ENCODE peak calls at places on chromosomes 7 and 10, in eight cellular contexts. One of them, this sample, is unnamed.

GRCh38 chr7:150978136-150978789 is at the start of gene KCNH2:
- DNase-seq in A549: peak; percentile 58
- DNase-seq in K562: peak; percentile 99
- DNase-seq in ovary: peak; percentile 70
- DNase-seq in tibial nerve: no peak
- DNase-seq in sigmoid colon: peak; percentile 84
- DNase-seq in breast epithelium: no peak
- DNase-seq in IMR-90: no peak
- DNase-seq in this sample: no peak

GRCh38 chr10:54769051-54769450 is 32.0 kb downstream of the PCDH15 start:
- DNase-seq in A549: no peak
- DNase-seq in K562: no peak
- DNase-seq in ovary: no peak
- DNase-seq in tibial nerve: no peak
- DNase-seq in sigmoid colon: no peak
- DNase-seq in breast epithelium: no peak
- DNase-seq in IMR-90: no peak
- DNase-seq in this sample: no peak

GRCh38 chr7:25124485-25125136 is 449 bp downstream of the CYCS start:
- DNase-seq in A549: no peak
- DNase-seq in K562: peak; percentile 38
- DNase-seq in ovary: peak; percentile 42
- DNase-seq in tibial nerve: peak; percentile 9
- DNase-seq in sigmoid colon: peak; percentile 66
- DNase-seq in breast epithelium: peak; percentile 22
- DNase-seq in IMR-90: no peak
- DNase-seq in this sample: peak; percentile 50

GRCh38 chr7:64876792-64877713 is 26.0 kb upstream of the ZNF273 start:
- DNase-seq in A549: no peak
- DNase-seq in K562: no peak
- DNase-seq in ovary: no peak
- DNase-seq in tibial nerve: peak; percentile 4
- DNase-seq in sigmoid colon: peak; percentile 83
- DNase-seq in breast epithelium: no peak
- DNase-seq in IMR-90: no peak
- DNase-seq in this sample: no peak

GRCh38 chr7:111014074-111014473 is 76.9 kb upstream of the LRRN3 start:
- DNase-seq in A549: no peak
- DNase-seq in K562: no peak
- DNase-seq in ovary: no peak
- DNase-seq in tibial nerve: no peak
- DNase-seq in sigmoid colon: no peak
- DNase-seq in breast epithelium: no peak
- DNase-seq in IMR-90: peak; percentile 9
- DNase-seq in this sample: no peak

GRCh38 chr7:115679976-115680375 is 350.6 kb downstream of the TFEC start:
- DNase-seq in A549: no peak
- DNase-seq in K562: no peak
- DNase-seq in ovary: no peak
- DNase-seq in tibial nerve: no peak
- DNase-seq in sigmoid colon: no peak
- DNase-seq in breast epithelium: no peak
- DNase-seq in IMR-90: peak; percentile 59
- DNase-seq in this sample: no peak

GRCh38 chr7:83267141-83267631 is 104.5 kb upstream of the PCLO start:
- DNase-seq in A549: no peak
- DNase-seq in K562: no peak
- DNase-seq in ovary: no peak
- DNase-seq in tibial nerve: no peak
- DNase-seq in sigmoid colon: no peak
- DNase-seq in breast epithelium: no peak
- DNase-seq in IMR-90: no peak
- DNase-seq in this sample: no peak

GRCh38 chr10:65235846-65236245 is 1690.0 kb upstream of the LRRTM3 start:
- DNase-seq in A549: no peak
- DNase-seq in K562: no peak
- DNase-seq in ovary: no peak
- DNase-seq in tibial nerve: no peak
- DNase-seq in sigmoid colon: no peak
- DNase-seq in breast epithelium: no peak
- DNase-seq in IMR-90: no peak
- DNase-seq in this sample: no peak

GRCh38 chr10:117754770-117755510 is 212.4 kb downstream of the EMX2 start:
- DNase-seq in A549: no peak
- DNase-seq in K562: no peak
- DNase-seq in ovary: no peak
- DNase-seq in tibial nerve: no peak
- DNase-seq in sigmoid colon: no peak
- DNase-seq in breast epithelium: no peak
- DNase-seq in IMR-90: no peak
- DNase-seq in this sample: no peak

GRCh38 chr7:40463449-40463848 is 328.6 kb downstream of the SUGCT start:
- DNase-seq in A549: no peak
- DNase-seq in K562: no peak
- DNase-seq in ovary: no peak
- DNase-seq in tibial nerve: no peak
- DNase-seq in sigmoid colon: no peak
- DNase-seq in breast epithelium: no peak
- DNase-seq in IMR-90: no peak
- DNase-seq in this sample: no peak

GRCh38 chr10:130715686-130716670 is 579.8 kb downstream of the GLRX3 start:
- DNase-seq in A549: no peak
- DNase-seq in K562: no peak
- DNase-seq in ovary: no peak
- DNase-seq in tibial nerve: no peak
- DNase-seq in sigmoid colon: no peak
- DNase-seq in breast epithelium: no peak
- DNase-seq in IMR-90: no peak
- DNase-seq in this sample: no peak

GRCh38 chr7:159023746-159024145 is 120.9 kb downstream of the VIPR2 start:
- DNase-seq in A549: no peak
- DNase-seq in K562: no peak
- DNase-seq in ovary: no peak
- DNase-seq in tibial nerve: no peak
- DNase-seq in sigmoid colon: peak; percentile 50
- DNase-seq in breast epithelium: no peak
- DNase-seq in IMR-90: no peak
- DNase-seq in this sample: no peak

GRCh38 chr10:112952282-112952991 is 2.4 kb downstream of the TCF7L2 start:
- DNase-seq in A549: no peak
- DNase-seq in K562: no peak
- DNase-seq in ovary: peak; percentile 54
- DNase-seq in tibial nerve: no peak
- DNase-seq in sigmoid colon: peak; percentile 64
- DNase-seq in breast epithelium: no peak
- DNase-seq in IMR-90: peak; percentile 38
- DNase-seq in this sample: no peak

GRCh38 chr10:133471300-133472109 is 17.8 kb downstream of the SCART1 start:
- DNase-seq in A549: no peak
- DNase-seq in K562: no peak
- DNase-seq in ovary: no peak
- DNase-seq in tibial nerve: no peak
- DNase-seq in sigmoid colon: no peak
- DNase-seq in breast epithelium: no peak
- DNase-seq in IMR-90: no peak
- DNase-seq in this sample: no peak

GRCh38 chr10:13276749-13277394 is 23.0 kb downstream of the PHYH start:
- DNase-seq in A549: no peak
- DNase-seq in K562: no peak
- DNase-seq in ovary: peak; percentile 42
- DNase-seq in tibial nerve: peak; percentile 19
- DNase-seq in sigmoid colon: no peak
- DNase-seq in breast epithelium: no peak
- DNase-seq in IMR-90: peak; percentile 41
- DNase-seq in this sample: no peak

GRCh38 chr7:79806161-79806734 is 328.4 kb upstream of the GNAI1 start:
- DNase-seq in A549: no peak
- DNase-seq in K562: no peak
- DNase-seq in ovary: no peak
- DNase-seq in tibial nerve: no peak
- DNase-seq in sigmoid colon: no peak
- DNase-seq in breast epithelium: no peak
- DNase-seq in IMR-90: peak; percentile 42
- DNase-seq in this sample: no peak

GRCh38 chr10:11433657-11434056 is 177.8 kb downstream of the USP6NL start:
- DNase-seq in A549: no peak
- DNase-seq in K562: no peak
- DNase-seq in ovary: no peak
- DNase-seq in tibial nerve: no peak
- DNase-seq in sigmoid colon: no peak
- DNase-seq in breast epithelium: no peak
- DNase-seq in IMR-90: no peak
- DNase-seq in this sample: no peak

DNA sequence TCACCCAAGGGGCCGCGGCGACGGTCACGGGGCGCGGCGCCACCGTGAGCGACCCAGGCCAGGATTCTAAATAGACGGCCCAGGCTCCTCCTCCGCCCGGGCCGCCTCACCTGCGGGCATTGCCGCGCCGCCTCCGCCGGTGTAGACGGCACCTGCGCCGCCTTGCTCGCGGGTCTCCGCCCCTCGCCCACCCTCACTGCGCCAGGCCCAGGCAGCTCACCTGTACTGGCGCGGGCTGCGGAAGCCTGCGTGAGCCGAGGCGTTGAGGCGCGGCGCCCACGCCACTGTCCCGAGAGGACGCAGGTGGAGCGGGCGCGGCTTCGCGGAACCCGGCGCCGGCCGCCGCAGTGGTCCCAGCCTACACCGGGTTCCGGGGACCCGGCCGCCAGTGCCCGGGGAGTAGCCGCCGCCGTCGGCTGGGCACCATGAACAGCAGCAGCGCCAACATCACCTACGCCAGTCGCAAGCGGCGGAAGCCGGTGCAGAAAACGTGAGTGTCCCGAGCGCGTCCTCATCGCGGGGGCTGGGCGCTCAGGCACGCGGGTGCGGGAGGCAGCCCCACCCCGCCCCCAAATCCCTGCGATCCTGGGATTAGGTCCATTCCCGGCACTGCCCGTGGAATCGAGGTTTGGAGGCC is 506 bp downstream of the AHR start:
- DNase-seq in A549: peak; percentile 39
- DNase-seq in K562: no peak
- DNase-seq in ovary: peak; percentile 64
- DNase-seq in tibial nerve: peak; percentile 43
- DNase-seq in sigmoid colon: peak; percentile 78
- DNase-seq in breast epithelium: peak; percentile 47
- DNase-seq in IMR-90: peak; percentile 12
- DNase-seq in this sample: no peak
- TF ChIP-seq POLR2A in A549: no peak
- TF ChIP-seq POLR2A in K562: no peak
- TF ChIP-seq POLR2A in ovary: no peak
- TF ChIP-seq POLR2A in tibial nerve: peak; percentile 14
- TF ChIP-seq POLR2A in sigmoid colon: no peak
- TF ChIP-seq POLR2A in breast epithelium: no peak
- TF ChIP-seq POLR2A in IMR-90: no peak
- TF ChIP-seq POLR2A in this sample: peak; percentile 6

GRCh38 chr10:36147529-36147928 is 505.4 kb upstream of the FZD8 start:
- DNase-seq in A549: no peak
- DNase-seq in K562: no peak
- DNase-seq in ovary: no peak
- DNase-seq in tibial nerve: no peak
- DNase-seq in sigmoid colon: no peak
- DNase-seq in breast epithelium: no peak
- DNase-seq in IMR-90: no peak
- DNase-seq in this sample: no peak
- H3K4me3 ChIP-seq in A549: no peak overlapping the region
- H3K4me3 ChIP-seq in K562: no peak overlapping the region
- H3K4me3 ChIP-seq in ovary: no peak overlapping the region
- H3K4me3 ChIP-seq in tibial nerve: no peak overlapping the region
- H3K4me3 ChIP-seq in sigmoid colon: no peak overlapping the region
- H3K4me3 ChIP-seq in breast epithelium: no peak overlapping the region
- H3K4me3 ChIP-seq in IMR-90: no peak overlapping the region
- H3K4me3 ChIP-seq in this sample: no peak overlapping the region

GRCh38 chr7:2663121-2663886 is 24.7 kb upstream of the AMZ1 start:
- DNase-seq in A549: no peak
- DNase-seq in K562: no peak
- DNase-seq in ovary: peak; percentile 91
- DNase-seq in tibial nerve: no peak
- DNase-seq in sigmoid colon: peak; percentile 73
- DNase-seq in breast epithelium: no peak
- DNase-seq in IMR-90: no peak
- DNase-seq in this sample: peak; percentile 59

GRCh38 chr7:2662273-2663120 is 25.5 kb upstream of the AMZ1 start:
- DNase-seq in A549: no peak
- DNase-seq in K562: no peak
- DNase-seq in ovary: no peak
- DNase-seq in tibial nerve: no peak
- DNase-seq in sigmoid colon: no peak
- DNase-seq in breast epithelium: no peak
- DNase-seq in IMR-90: no peak
- DNase-seq in this sample: no peak

GRCh38 chr7:2660359-2661095 is 27.5 kb upstream of the AMZ1 start:
- DNase-seq in A549: no peak
- DNase-seq in K562: peak; percentile 84
- DNase-seq in ovary: no peak
- DNase-seq in tibial nerve: no peak
- DNase-seq in sigmoid colon: no peak
- DNase-seq in breast epithelium: no peak
- DNase-seq in IMR-90: no peak
- DNase-seq in this sample: no peak

GRCh38 chr7:2661096-2661449 is 26.9 kb upstream of the AMZ1 start:
- DNase-seq in A549: no peak
- DNase-seq in K562: no peak
- DNase-seq in ovary: no peak
- DNase-seq in tibial nerve: no peak
- DNase-seq in sigmoid colon: no peak
- DNase-seq in breast epithelium: no peak
- DNase-seq in IMR-90: no peak
- DNase-seq in this sample: no peak

GRCh38 chr7:2661602-2662272 is 26.3 kb upstream of the AMZ1 start:
- DNase-seq in A549: no peak
- DNase-seq in K562: no peak
- DNase-seq in ovary: no peak
- DNase-seq in tibial nerve: no peak
- DNase-seq in sigmoid colon: no peak
- DNase-seq in breast epithelium: no peak
- DNase-seq in IMR-90: no peak
- DNase-seq in this sample: no peak
- TF ChIP-seq CTCF in A549: no peak
- TF ChIP-seq CTCF in K562: peak; percentile 26
- TF ChIP-seq CTCF in ovary: no peak
- TF ChIP-seq CTCF in tibial nerve: no peak
- TF ChIP-seq CTCF in sigmoid colon: no peak
- TF ChIP-seq CTCF in breast epithelium: no peak
- TF ChIP-seq CTCF in IMR-90: peak; percentile 26
- TF ChIP-seq CTCF in this sample: no peak

DNA sequence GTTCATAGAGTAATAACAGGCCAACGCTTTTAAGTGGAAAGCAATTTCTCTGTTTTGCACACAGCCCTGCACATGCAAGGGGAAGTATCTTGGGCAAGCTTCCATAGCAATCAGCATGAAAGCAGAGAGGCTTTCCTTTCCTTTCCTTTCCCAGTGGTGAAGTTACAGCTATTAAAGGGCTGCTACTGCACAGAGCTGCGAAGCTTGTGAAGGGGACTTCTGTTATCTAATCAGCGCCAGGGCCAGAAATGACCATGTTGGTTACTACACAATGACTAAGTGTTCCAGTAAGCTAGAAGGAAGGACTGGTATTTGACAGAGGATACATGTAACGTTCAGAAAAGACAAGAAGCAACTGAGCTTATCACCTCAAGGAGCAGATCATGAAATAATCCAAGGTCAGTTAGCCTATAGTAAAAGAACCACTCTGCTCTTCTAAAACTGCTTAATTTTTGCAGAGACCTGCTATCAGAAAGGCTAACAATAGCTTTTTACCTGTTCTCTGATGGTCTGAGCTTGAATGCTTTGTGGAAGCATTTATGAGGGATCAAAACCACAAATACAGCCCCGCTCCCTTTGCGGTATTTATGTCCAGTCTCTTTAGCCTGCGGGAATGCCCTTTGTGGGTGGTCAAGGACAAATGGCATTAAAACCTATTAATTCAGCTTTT is 45.9 kb downstream of the SGMS1 start:
- DNase-seq in A549: no peak
- DNase-seq in K562: peak; percentile 72
- DNase-seq in ovary: no peak
- DNase-seq in tibial nerve: peak; percentile 30
- DNase-seq in sigmoid colon: no peak
- DNase-seq in breast epithelium: no peak
- DNase-seq in IMR-90: peak; percentile 75
- DNase-seq in this sample: no peak
- TF ChIP-seq POLR2A in A549: no peak
- TF ChIP-seq POLR2A in K562: peak; percentile 65
- TF ChIP-seq POLR2A in ovary: no peak
- TF ChIP-seq POLR2A in tibial nerve: no peak
- TF ChIP-seq POLR2A in sigmoid colon: no peak
- TF ChIP-seq POLR2A in breast epithelium: no peak
- TF ChIP-seq POLR2A in IMR-90: no peak
- TF ChIP-seq POLR2A in this sample: no peak